ENCODE peak calls at places on chromosomes 6 and 20, in five cellular contexts. One of them, this sample, is unnamed.

GRCh38 chr6:70445001-70445400 is 31.7 kb downstream of the FAM135A start:
- DNase-seq in naive thymus-derived CD8-positive, alpha-beta T cell: no peak
- DNase-seq in activated T-cell treated with anti-CD3 and anti-CD28 coated beads for 1 hour: no peak
- DNase-seq in CD14-positive monocyte: no peak
- DNase-seq in RCC 7860: no peak
- DNase-seq in this sample: no peak

GRCh38 chr20:63287697-63288580 is 5.0 kb upstream of the COL20A1 start:
- DNase-seq in CD14-positive monocyte: no peak
- DNase-seq in RCC 7860: no peak
- DNase-seq in naive thymus-derived CD8-positive, alpha-beta T cell: no peak
- DNase-seq in activated T-cell treated with anti-CD3 and anti-CD28 coated beads for 1 hour: no peak
- DNase-seq in this sample: no peak

GRCh38 chr6:5950448-5950847 is 56.3 kb downstream of the NRN1 start:
- DNase-seq in RCC 7860: peak
- DNase-seq in naive thymus-derived CD8-positive, alpha-beta T cell: no peak
- DNase-seq in activated T-cell treated with anti-CD3 and anti-CD28 coated beads for 1 hour: no peak
- DNase-seq in CD14-positive monocyte: no peak
- DNase-seq in this sample: peak

GRCh38 chr20:51807864-51808263 is 5.5 kb upstream of the SALL4 start:
- DNase-seq in RCC 7860: no peak
- DNase-seq in naive thymus-derived CD8-positive, alpha-beta T cell: no peak
- DNase-seq in CD14-positive monocyte: no peak
- DNase-seq in activated T-cell treated with anti-CD3 and anti-CD28 coated beads for 1 hour: no peak
- DNase-seq in this sample: no peak

GRCh38 chr6:49915035-49915434 is 48.7 kb upstream of the CRISP1 start:
- DNase-seq in naive thymus-derived CD8-positive, alpha-beta T cell: no peak
- DNase-seq in RCC 7860: no peak
- DNase-seq in activated T-cell treated with anti-CD3 and anti-CD28 coated beads for 1 hour: no peak
- DNase-seq in CD14-positive monocyte: no peak
- DNase-seq in this sample: no peak

GRCh38 chr6:87806098-87806497 is 104.1 kb upstream of the AKIRIN2 start:
- DNase-seq in naive thymus-derived CD8-positive, alpha-beta T cell: no peak
- DNase-seq in CD14-positive monocyte: no peak
- DNase-seq in activated T-cell treated with anti-CD3 and anti-CD28 coated beads for 1 hour: no peak
- DNase-seq in RCC 7860: no peak
- DNase-seq in this sample: no peak

GRCh38 chr6:11754625-11755289 is 23.8 kb downstream of the ADTRP start:
- DNase-seq in naive thymus-derived CD8-positive, alpha-beta T cell: no peak
- DNase-seq in CD14-positive monocyte: no peak
- DNase-seq in RCC 7860: peak
- DNase-seq in activated T-cell treated with anti-CD3 and anti-CD28 coated beads for 1 hour: no peak
- DNase-seq in this sample: no peak

GRCh38 chr6:42095066-42095465 is 44.7 kb downstream of the TAF8 start:
- DNase-seq in RCC 7860: no peak
- DNase-seq in activated T-cell treated with anti-CD3 and anti-CD28 coated beads for 1 hour: no peak
- DNase-seq in CD14-positive monocyte: no peak
- DNase-seq in naive thymus-derived CD8-positive, alpha-beta T cell: peak
- DNase-seq in this sample: no peak

GRCh38 chr20:57439432-57439831 is 48.2 kb downstream of the RBM38 start:
- DNase-seq in naive thymus-derived CD8-positive, alpha-beta T cell: no peak
- DNase-seq in RCC 7860: no peak
- DNase-seq in activated T-cell treated with anti-CD3 and anti-CD28 coated beads for 1 hour: no peak
- DNase-seq in CD14-positive monocyte: no peak
- DNase-seq in this sample: no peak

GRCh38 chr6:53128842-53129241 is 19.8 kb downstream of the GCM1 start:
- DNase-seq in RCC 7860: peak
- DNase-seq in activated T-cell treated with anti-CD3 and anti-CD28 coated beads for 1 hour: no peak
- DNase-seq in naive thymus-derived CD8-positive, alpha-beta T cell: no peak
- DNase-seq in CD14-positive monocyte: no peak
- DNase-seq in this sample: no peak

GRCh38 chr6:25173951-25174474 is 105.2 kb upstream of the CARMIL1 start:
- DNase-seq in RCC 7860: peak
- DNase-seq in activated T-cell treated with anti-CD3 and anti-CD28 coated beads for 1 hour: no peak
- DNase-seq in naive thymus-derived CD8-positive, alpha-beta T cell: no peak
- DNase-seq in CD14-positive monocyte: peak
- DNase-seq in this sample: no peak

GRCh38 chr6:148218542-148219258 is 123.9 kb upstream of the SASH1 start:
- DNase-seq in CD14-positive monocyte: no peak
- DNase-seq in RCC 7860: no peak
- DNase-seq in naive thymus-derived CD8-positive, alpha-beta T cell: no peak
- DNase-seq in activated T-cell treated with anti-CD3 and anti-CD28 coated beads for 1 hour: no peak
- DNase-seq in this sample: no peak

GRCh38 chr6:149363154-149363553 is 36.9 kb upstream of the SUMO4 start:
- DNase-seq in activated T-cell treated with anti-CD3 and anti-CD28 coated beads for 1 hour: no peak
- DNase-seq in RCC 7860: no peak
- DNase-seq in CD14-positive monocyte: no peak
- DNase-seq in naive thymus-derived CD8-positive, alpha-beta T cell: no peak
- DNase-seq in this sample: no peak